ENCODE peak calls at places on chromosomes 16 and 17, in five cellular contexts. One of them, this sample, is unnamed.

GRCh38 chr16:86520317-86521210 is 10.2 kb downstream of the FOXF1 start:
- DNase-seq in astrocyte of the spinal cord: no peak
- DNase-seq in hepatocyte: no peak
- DNase-seq in HCT116: no peak
- DNase-seq in psoas muscle: peak; percentile 46
- DNase-seq in this sample: no peak

GRCh38 chr16:70770968-70771552 is 29.9 kb downstream of the VAC14 start:
- DNase-seq in psoas muscle: peak; percentile 83
- DNase-seq in astrocyte of the spinal cord: peak; percentile 61
- DNase-seq in hepatocyte: peak; percentile 72
- DNase-seq in HCT116: peak; percentile 32
- DNase-seq in this sample: peak; percentile 58

GRCh38 chr17:28545787-28546415 is 6.5 kb downstream of the UNC119 start:
- DNase-seq in HCT116: no peak
- DNase-seq in hepatocyte: no peak
- DNase-seq in psoas muscle: no peak
- DNase-seq in astrocyte of the spinal cord: no peak
- DNase-seq in this sample: no peak

GRCh38 chr17:13597723-13598347 is 3.9 kb downstream of the HS3ST3A1 start:
- DNase-seq in psoas muscle: no peak
- DNase-seq in astrocyte of the spinal cord: peak; percentile 78
- DNase-seq in hepatocyte: peak; percentile 64
- DNase-seq in HCT116: peak; percentile 27
- DNase-seq in this sample: peak; percentile 74

GRCh38 chr17:44546711-44547606 is 10.3 kb upstream of the FZD2 start:
- DNase-seq in hepatocyte: no peak
- DNase-seq in HCT116: no peak
- DNase-seq in astrocyte of the spinal cord: peak; percentile 69
- DNase-seq in psoas muscle: no peak
- DNase-seq in this sample: peak; percentile 66

GRCh38 chr17:79833744-79834574 is 5.3 kb downstream of the CBX4 start:
- DNase-seq in hepatocyte: no peak
- DNase-seq in HCT116: no peak
- DNase-seq in psoas muscle: no peak
- DNase-seq in astrocyte of the spinal cord: no peak
- DNase-seq in this sample: no peak

GRCh38 chr16:88420496-88420895 is 32.6 kb upstream of the ZFPM1 start:
- DNase-seq in astrocyte of the spinal cord: no peak
- DNase-seq in HCT116: no peak
- DNase-seq in hepatocyte: no peak
- DNase-seq in psoas muscle: no peak
- DNase-seq in this sample: no peak

GRCh38 chr16:86604436-86605220 is 26.3 kb downstream of the FOXL1 start:
- DNase-seq in psoas muscle: no peak
- DNase-seq in astrocyte of the spinal cord: no peak
- DNase-seq in HCT116: no peak
- DNase-seq in hepatocyte: no peak
- DNase-seq in this sample: no peak

GRCh38 chr16:11350531-11351335 is 5.5 kb downstream of the RMI2 start:
- DNase-seq in hepatocyte: peak; percentile 66
- DNase-seq in HCT116: no peak
- DNase-seq in astrocyte of the spinal cord: peak; percentile 54
- DNase-seq in psoas muscle: no peak
- DNase-seq in this sample: peak; percentile 86

GRCh38 chr17:72661093-72661944 is 431.2 kb downstream of the SLC39A11 start:
- DNase-seq in hepatocyte: peak; percentile 76
- DNase-seq in astrocyte of the spinal cord: no peak
- DNase-seq in psoas muscle: no peak
- DNase-seq in HCT116: peak; percentile 97
- DNase-seq in this sample: no peak

GRCh38 chr17:50361561-50362480 is 11.2 kb downstream of the MRPL27 start:
- DNase-seq in HCT116: peak; percentile 60
- DNase-seq in psoas muscle: peak; percentile 68
- DNase-seq in astrocyte of the spinal cord: peak; percentile 66
- DNase-seq in hepatocyte: peak; percentile 84
- DNase-seq in this sample: peak; percentile 77

GRCh38 chr16:70578035-70578434 is 54.4 kb downstream of the SF3B3 start:
- DNase-seq in psoas muscle: no peak
- DNase-seq in HCT116: no peak
- DNase-seq in hepatocyte: no peak
- DNase-seq in astrocyte of the spinal cord: no peak
- DNase-seq in this sample: no peak

GRCh38 chr17:48225725-48226567 is 118.4 kb downstream of the SNX11 start:
- DNase-seq in astrocyte of the spinal cord: no peak
- DNase-seq in hepatocyte: no peak
- DNase-seq in psoas muscle: no peak
- DNase-seq in HCT116: no peak
- DNase-seq in this sample: no peak

GRCh38 chr16:68901910-68902309 is 58.6 kb downstream of the TANGO6 start:
- DNase-seq in astrocyte of the spinal cord: peak; percentile 54
- DNase-seq in HCT116: no peak
- DNase-seq in hepatocyte: no peak
- DNase-seq in psoas muscle: no peak
- DNase-seq in this sample: peak; percentile 85

GRCh38 chr16:89268987-89269735 is 51.7 kb downstream of the ZNF778 start:
- DNase-seq in HCT116: no peak
- DNase-seq in astrocyte of the spinal cord: peak; percentile 31
- DNase-seq in psoas muscle: no peak
- DNase-seq in hepatocyte: no peak
- DNase-seq in this sample: peak; percentile 74

GRCh38 chr16:88768041-88768876 is 16.8 kb downstream of the PIEZO1 start:
- DNase-seq in HCT116: no peak
- DNase-seq in hepatocyte: peak; percentile 45
- DNase-seq in astrocyte of the spinal cord: peak; percentile 67
- DNase-seq in psoas muscle: no peak
- DNase-seq in this sample: peak; percentile 69

GRCh38 chr16:888901-889570 is 81.7 kb downstream of the LMF1 start:
- DNase-seq in astrocyte of the spinal cord: no peak
- DNase-seq in HCT116: no peak
- DNase-seq in psoas muscle: peak; percentile 44
- DNase-seq in hepatocyte: no peak
- DNase-seq in this sample: no peak

GRCh38 chr17:37672545-37673078 is 29.4 kb upstream of the DDX52 start:
- DNase-seq in HCT116: no peak
- DNase-seq in astrocyte of the spinal cord: no peak
- DNase-seq in hepatocyte: no peak
- DNase-seq in psoas muscle: no peak
- DNase-seq in this sample: no peak

GRCh38 chr16:2753523-2754020 is 1.1 kb downstream of the SRRM2 start:
- DNase-seq in HCT116: no peak
- DNase-seq in hepatocyte: no peak
- DNase-seq in psoas muscle: no peak
- DNase-seq in astrocyte of the spinal cord: peak; percentile 19
- DNase-seq in this sample: peak; percentile 25

GRCh38 chr17:75271233-75271954 is 363 bp upstream of the MIF4GD start:
- DNase-seq in hepatocyte: peak; percentile 53
- DNase-seq in astrocyte of the spinal cord: peak; percentile 49
- DNase-seq in HCT116: no peak
- DNase-seq in psoas muscle: peak; percentile 91
- DNase-seq in this sample: peak; percentile 43

GRCh38 chr17:42459256-42459982 is 741 bp downstream of the ATP6V0A1 start:
- DNase-seq in psoas muscle: peak; percentile 67
- DNase-seq in hepatocyte: peak; percentile 81
- DNase-seq in astrocyte of the spinal cord: peak; percentile 53
- DNase-seq in HCT116: no peak
- DNase-seq in this sample: peak; percentile 67
- TF ChIP-seq CTCF in psoas muscle: peak; percentile 19
- TF ChIP-seq CTCF in hepatocyte: peak; percentile 52
- TF ChIP-seq CTCF in astrocyte of the spinal cord: peak; percentile 51
- TF ChIP-seq CTCF in HCT116: peak; percentile 41
- TF ChIP-seq CTCF in this sample: peak; percentile 37

GRCh38 chr16:85228463-85228862 is 116.2 kb upstream of the CIBAR2 start:
- DNase-seq in psoas muscle: no peak
- DNase-seq in HCT116: no peak
- DNase-seq in hepatocyte: no peak
- DNase-seq in astrocyte of the spinal cord: no peak
- DNase-seq in this sample: no peak
- H3K4me3 ChIP-seq in psoas muscle: no peak overlapping the region
- H3K4me3 ChIP-seq in HCT116: no peak overlapping the region
- H3K4me3 ChIP-seq in hepatocyte: no peak overlapping the region
- H3K4me3 ChIP-seq in astrocyte of the spinal cord: no peak overlapping the region
- H3K4me3 ChIP-seq in this sample: no peak overlapping the region

GRCh38 chr16:79261461-79261860 is 339.1 kb downstream of the MAF start:
- DNase-seq in astrocyte of the spinal cord: no peak
- DNase-seq in HCT116: no peak
- DNase-seq in psoas muscle: peak; percentile 65
- DNase-seq in hepatocyte: peak; percentile 45
- DNase-seq in this sample: no peak
- TF ChIP-seq CTCF in astrocyte of the spinal cord: peak; percentile 8
- TF ChIP-seq CTCF in HCT116: peak; percentile 37
- TF ChIP-seq CTCF in psoas muscle: peak; percentile 48
- TF ChIP-seq CTCF in hepatocyte: peak; percentile 47
- TF ChIP-seq CTCF in this sample: no peak

GRCh38 chr16:19119564-19119963 is 5.8 kb downstream of the ITPRIPL2 start:
- DNase-seq in psoas muscle: no peak
- DNase-seq in hepatocyte: no peak
- DNase-seq in astrocyte of the spinal cord: peak; percentile 77
- DNase-seq in HCT116: no peak
- DNase-seq in this sample: peak; percentile 89

GRCh38 chr16:19115148-19116021 is 1.6 kb downstream of the ITPRIPL2 start:
- DNase-seq in psoas muscle: no peak
- DNase-seq in astrocyte of the spinal cord: no peak
- DNase-seq in hepatocyte: no peak
- DNase-seq in HCT116: no peak
- DNase-seq in this sample: no peak

GRCh38 chr16:19118938-19119431 is 5.2 kb downstream of the ITPRIPL2 start:
- DNase-seq in HCT116: no peak
- DNase-seq in psoas muscle: no peak
- DNase-seq in astrocyte of the spinal cord: peak; percentile 95
- DNase-seq in hepatocyte: peak; percentile 63
- DNase-seq in this sample: peak; percentile 94

GRCh38 chr16:19114359-19115147 is 789 bp downstream of the ITPRIPL2 start:
- DNase-seq in astrocyte of the spinal cord: peak; percentile 72
- DNase-seq in hepatocyte: peak; percentile 46
- DNase-seq in HCT116: no peak
- DNase-seq in psoas muscle: peak; percentile 78
- DNase-seq in this sample: peak; percentile 65

DNA sequence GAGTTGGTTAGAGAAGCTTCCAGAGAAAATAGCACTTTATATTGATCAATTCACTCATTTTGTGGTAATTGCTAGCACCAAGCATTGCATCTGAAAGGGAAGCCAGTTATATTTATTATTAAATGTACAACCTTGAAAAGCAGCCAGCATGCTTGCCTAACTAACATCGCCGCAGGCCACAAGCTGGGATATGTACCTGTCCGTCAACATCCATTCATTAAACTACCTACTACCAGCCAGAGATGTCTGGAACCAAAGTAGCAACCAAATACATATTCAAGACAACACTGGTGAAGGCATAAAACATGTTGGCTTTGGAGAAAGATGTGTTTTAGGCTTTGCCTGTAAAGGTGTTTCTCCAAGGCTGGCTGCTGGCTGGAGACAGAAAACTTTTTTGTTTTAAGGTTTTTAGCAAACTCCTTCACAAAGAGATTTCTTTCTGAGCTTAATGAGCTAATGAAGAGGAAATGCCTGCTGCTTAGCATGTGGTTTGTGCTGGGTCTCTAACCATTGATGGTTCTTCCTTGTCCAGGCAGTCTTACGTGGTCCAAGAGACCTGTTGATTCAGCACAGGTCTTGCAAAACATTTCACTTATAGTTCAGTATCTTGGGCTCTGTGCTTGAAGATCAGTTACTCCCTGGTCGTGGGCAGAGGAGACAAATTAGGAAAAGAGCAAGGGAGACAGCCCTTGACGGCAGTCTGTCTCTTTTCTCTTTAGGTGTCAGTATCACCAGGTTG is 3.1 kb downstream of the ITPRIPL2 start:
- DNase-seq in astrocyte of the spinal cord: no peak
- DNase-seq in hepatocyte: no peak
- DNase-seq in psoas muscle: no peak
- DNase-seq in HCT116: no peak
- DNase-seq in this sample: no peak
- H3K4me3 ChIP-seq in astrocyte of the spinal cord: no peak overlapping the region
- H3K4me3 ChIP-seq in hepatocyte: no peak overlapping the region
- H3K4me3 ChIP-seq in psoas muscle: peak overlapping the region; percentile 94
- H3K4me3 ChIP-seq in HCT116: no peak overlapping the region
- H3K4me3 ChIP-seq in this sample: peak overlapping the region; percentile 14

GRCh38 chr17:65278050-65278819 is 141.1 kb downstream of the RGS9 start:
- DNase-seq in astrocyte of the spinal cord: peak; percentile 67
- DNase-seq in psoas muscle: no peak
- DNase-seq in HCT116: peak; percentile 57
- DNase-seq in hepatocyte: peak; percentile 84
- DNase-seq in this sample: peak; percentile 48
- TF ChIP-seq CTCF in astrocyte of the spinal cord: peak; percentile 81
- TF ChIP-seq CTCF in psoas muscle: peak; percentile 33
- TF ChIP-seq CTCF in HCT116: peak; percentile 91
- TF ChIP-seq CTCF in hepatocyte: peak; percentile 65
- TF ChIP-seq CTCF in this sample: peak; percentile 59

GRCh38 chr17:60600490-60601431 is 768 bp downstream of the PPM1D start:
- DNase-seq in HCT116: peak; percentile 84
- DNase-seq in hepatocyte: peak; percentile 91
- DNase-seq in astrocyte of the spinal cord: peak; percentile 88
- DNase-seq in psoas muscle: peak; percentile 68
- DNase-seq in this sample: peak; percentile 88

GRCh38 chr17:60602871-60603270 is 2.9 kb downstream of the PPM1D start:
- DNase-seq in psoas muscle: no peak
- DNase-seq in HCT116: no peak
- DNase-seq in astrocyte of the spinal cord: no peak
- DNase-seq in hepatocyte: no peak
- DNase-seq in this sample: no peak

GRCh38 chr17:60601443-60602384 is 1.7 kb downstream of the PPM1D start:
- DNase-seq in psoas muscle: no peak
- DNase-seq in HCT116: peak; percentile 60
- DNase-seq in hepatocyte: peak; percentile 91
- DNase-seq in astrocyte of the spinal cord: peak; percentile 87
- DNase-seq in this sample: peak; percentile 91

GRCh38 chr17:60604686-60605334 is 4.8 kb downstream of the PPM1D start:
- DNase-seq in hepatocyte: no peak
- DNase-seq in astrocyte of the spinal cord: peak; percentile 61
- DNase-seq in HCT116: peak; percentile 29
- DNase-seq in psoas muscle: peak; percentile 64
- DNase-seq in this sample: peak; percentile 75

GRCh38 chr17:60602385-60602742 is 2.4 kb downstream of the PPM1D start:
- DNase-seq in hepatocyte: no peak
- DNase-seq in psoas muscle: no peak
- DNase-seq in HCT116: no peak
- DNase-seq in astrocyte of the spinal cord: no peak
- DNase-seq in this sample: no peak
- H3K4me3 ChIP-seq in hepatocyte: peak overlapping the region; percentile 65
- H3K4me3 ChIP-seq in psoas muscle: peak overlapping the region; percentile 97
- H3K4me3 ChIP-seq in HCT116: no peak overlapping the region
- H3K4me3 ChIP-seq in astrocyte of the spinal cord: peak overlapping the region; percentile 91
- H3K4me3 ChIP-seq in this sample: peak overlapping the region; percentile 100